ENCODE peak calls at places on chromosomes 12 and 14, in five cellular contexts. H is endothelial cell of umbilical vein, I is mammary epithelial cell, Z is GM12878, A is trophoblast cell. J is an unnamed sample.
A peak's percentile ranks its signal among the peaks of the same experiment; 100 is the strongest.

GRCh38 chr12:2390133-2390532 is 337.3 kb downstream of the CACNA1C start:
- DNase-seq in H (no peak), I (peak; percentile 35), Z (no peak), A (no peak), J (no peak)

GRCh38 chr12:75747572-75747995 is 236.2 kb upstream of the KRR1 start:
- DNase-seq in H (no peak), I (peak; percentile 84), Z (no peak), A (no peak), J (no peak)

GRCh38 chr14:64937176-64937820 is 5.2 kb downstream of the GPX2 start:
- DNase-seq in H (no peak), I (no peak), Z (no peak), A (no peak), J (no peak)

GRCh38 chr12:612293-612692 is 51.0 kb downstream of the NINJ2 start:
- DNase-seq in H (no peak), I (no peak), Z (no peak), A (no peak), J (no peak)

GRCh38 chr12:94148841-94149780 is 734 bp downstream of the PLXNC1 start:
- DNase-seq in H (no peak), I (peak; percentile 17), Z (no peak), A (no peak), J (peak; percentile 78)

GRCh38 chr14:68282479-68283377 is 463.1 kb downstream of the RAD51B start:
- DNase-seq in H (no peak), I (no peak), Z (peak; percentile 86), A (no peak), J (no peak)

GRCh38 chr14:99273724-99274345 is 1.8 kb upstream of the BCL11B start:
- DNase-seq in H (no peak), I (peak; percentile 40), Z (no peak), A (no peak), J (no peak)

GRCh38 chr14:90627478-90627877 is 188.8 kb downstream of the TTC7B start:
- DNase-seq in H (no peak), I (no peak), Z (no peak), A (no peak), J (no peak)

GRCh38 chr12:111183094-111183493 is 185.8 kb downstream of the PHETA1 start:
- DNase-seq in H (no peak), I (no peak), Z (no peak), A (no peak), J (no peak)

GRCh38 chr14:24092960-24093900 is 881 bp upstream of the PCK2 start:
- DNase-seq in H (no peak), I (no peak), Z (no peak), A (peak; percentile 34), J (no peak)

GRCh38 chr12:54048694-54049093 is 4.9 kb upstream of the HOXC4 start:
- DNase-seq in H (no peak), I (no peak), Z (no peak), A (no peak), J (no peak)

GRCh38 chr12:15931590-15932053 is 20.5 kb downstream of the DERA start:
- DNase-seq in H (no peak), I (no peak), Z (peak; percentile 64), A (no peak), J (no peak)

GRCh38 chr14:100580316-100581227 is 6.6 kb downstream of the BEGAIN start:
- DNase-seq in H (no peak), I (no peak), Z (no peak), A (no peak), J (no peak)

GRCh38 chr12:82314406-82314892 is 43.7 kb downstream of the CCDC59 start:
- DNase-seq in H (no peak), I (peak; percentile 59), Z (no peak), A (no peak), J (peak; percentile 90)

GRCh38 chr14:96424104-96424989 is 32.4 kb downstream of the AK7 start:
- DNase-seq in H (peak; percentile 82), I (peak; percentile 65), Z (peak; percentile 45), A (peak; percentile 38), J (peak; percentile 85)

GRCh38 chr14:44180975-44181374 is 326.1 kb downstream of the FSCB start:
- DNase-seq in H (no peak), I (no peak), Z (no peak), A (no peak), J (no peak)

GRCh38 chr14:71728386-71728785 is 203.8 kb upstream of the RGS6 start:
- DNase-seq in H (no peak), I (peak; percentile 26), Z (no peak), A (no peak), J (no peak)

GRCh38 chr14:61388976-61389576 is 67.7 kb downstream of the PRKCH start:
- DNase-seq in H (peak; percentile 28), I (peak; percentile 68), Z (no peak), A (peak; percentile 90), J (no peak)
- H3K4me1 ChIP-seq in H (peaks cover 29% of the 10 kb centered on the region), I (peaks cover 25% of the 10 kb centered on the region), Z (peaks cover 75% of the 10 kb centered on the region), A (peaks cover 30% of the 10 kb centered on the region), J (peaks cover 14% of the 10 kb centered on the region)

GRCh38 chr12:95480230-95480629 is 6.3 kb downstream of the METAP2 start:
- DNase-seq in H (no peak), I (no peak), Z (no peak), A (no peak), J (no peak)
- H3K4me2 ChIP-seq in H (no peak overlapping the region), I (no peak overlapping the region), Z (peak overlapping the region; percentile 59), A (no peak overlapping the region), J (no peak overlapping the region)

GRCh38 chr14:37508500-37508899 is 86.5 kb downstream of the FOXA1 start:
- DNase-seq in H (no peak), I (no peak), Z (no peak), A (no peak), J (no peak)

GRCh38 chr14:37515761-37516160 is 79.3 kb downstream of the FOXA1 start:
- DNase-seq in H (no peak), I (no peak), Z (no peak), A (no peak), J (no peak)

GRCh38 chr14:37512173-37512572 is 82.9 kb downstream of the FOXA1 start:
- DNase-seq in H (no peak), I (no peak), Z (no peak), A (no peak), J (no peak)
- H3K4me1 ChIP-seq in H (no peaks in the 10 kb centered on the region), I (no peaks in the 10 kb centered on the region), Z (no peaks in the 10 kb centered on the region), A (no peaks in the 10 kb centered on the region), J (no peaks in the 10 kb centered on the region)

DNA sequence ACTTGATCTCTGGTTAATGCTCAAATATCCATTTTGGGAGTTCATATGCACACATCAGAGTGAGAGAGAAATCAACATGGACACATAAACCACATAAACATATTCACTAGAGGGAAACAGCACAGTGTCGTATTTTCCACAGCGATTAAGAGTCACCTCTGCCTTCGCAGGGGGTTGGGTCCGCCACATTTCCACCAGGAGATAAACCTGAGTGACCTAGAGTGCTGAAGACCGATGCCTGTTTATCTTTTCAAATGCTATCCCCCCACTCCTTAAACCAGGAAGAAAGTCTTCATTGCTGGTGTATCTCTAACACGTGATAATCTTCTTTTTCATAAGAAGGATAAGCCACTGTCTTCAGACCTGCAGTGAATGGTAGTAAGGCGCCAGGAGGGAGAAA is 59.5 kb upstream of the FOXN3 start:
- DNase-seq in H (no peak), I (no peak), Z (no peak), A (no peak), J (no peak)
- H3K4me2 ChIP-seq in H (no peak overlapping the region), I (no peak overlapping the region), Z (no peak overlapping the region), A (no peak overlapping the region), J (no peak overlapping the region)

GRCh38 chr12:65269603-65270002 is 8.9 kb upstream of the MSRB3 start:
- DNase-seq in H (peak; percentile 76), I (no peak), Z (no peak), A (no peak), J (no peak)

GRCh38 chr12:65266408-65266807 is 12.1 kb upstream of the MSRB3 start:
- DNase-seq in H (peak; percentile 30), I (no peak), Z (no peak), A (no peak), J (no peak)

GRCh38 chr12:65259501-65259900 is 19.0 kb upstream of the MSRB3 start:
- DNase-seq in H (no peak), I (no peak), Z (no peak), A (no peak), J (no peak)

GRCh38 chr12:65263777-65264176 is 14.7 kb upstream of the MSRB3 start:
- DNase-seq in H (no peak), I (no peak), Z (no peak), A (no peak), J (no peak)
- H3K4me1 ChIP-seq in H (peaks cover 9% of the 10 kb centered on the region), I (no peaks in the 10 kb centered on the region), Z (no peaks in the 10 kb centered on the region), A (no peaks in the 10 kb centered on the region), J (no peaks in the 10 kb centered on the region)

DNA sequence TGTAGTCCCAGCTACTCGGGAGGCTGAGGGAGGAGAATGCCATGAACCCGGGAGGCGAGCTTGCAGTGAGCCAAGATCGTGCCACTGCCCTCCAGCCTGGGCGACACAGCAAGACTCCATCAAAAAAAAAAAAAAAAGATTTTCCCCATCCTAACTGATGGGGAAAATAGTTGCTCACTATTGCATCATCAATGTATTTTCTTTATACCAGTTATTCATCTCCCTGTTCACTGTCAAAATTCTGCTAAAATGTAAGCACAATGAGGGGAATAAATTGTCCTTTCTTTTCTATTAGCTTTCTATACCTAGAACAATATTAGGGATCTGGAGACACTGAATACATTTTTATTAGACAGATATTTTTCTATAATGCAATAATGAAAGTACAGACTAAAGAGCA is 561.3 kb downstream of the CCER1 start:
- DNase-seq in H (no peak), I (no peak), Z (no peak), A (no peak), J (no peak)
- H3K4me2 ChIP-seq in H (no peak overlapping the region), I (no peak overlapping the region), Z (no peak overlapping the region), A (no peak overlapping the region), J (no peak overlapping the region)